ENCODE peak calls at places on chromosomes 16 and 17, in six cellular contexts. X is HCT116, F is K562, J is GM12878, R is H1, Z is HepG2. H is an unnamed sample.
A peak's percentile ranks its signal among the peaks of the same experiment; 100 is the strongest.

GRCh38 chr16:49924078-49924477 is 68.2 kb upstream of the ZNF423 start:
- DNase-seq in F (peak; percentile 72), J (peak; percentile 7), R (no peak), Z (no peak), X (peak; percentile 27), H (no peak)

GRCh38 chr16:56424791-56425438 is 430 bp downstream of the AMFR start:
- DNase-seq in R (no peak), F (peak; percentile 79), J (no peak), X (no peak), Z (no peak), H (peak; percentile 77)

GRCh38 chr17:27430882-27431491 is 25.3 kb upstream of the KSR1 start:
- DNase-seq in Z (peak; percentile 34), R (peak; percentile 33), J (no peak), X (peak; percentile 28), F (peak; percentile 44), H (peak; percentile 70)

GRCh38 chr16:9351841-9352434 is 260.5 kb downstream of the HAPSTR1 start:
- DNase-seq in J (no peak), X (no peak), R (no peak), Z (no peak), F (no peak), H (no peak)

GRCh38 chr16:7405166-7405565 is 72.5 kb downstream of the RBFOX1 start:
- DNase-seq in X (no peak), R (no peak), J (no peak), F (no peak), Z (peak; percentile 46), H (peak; percentile 46)

GRCh38 chr17:48637323-48638260 is 11.4 kb upstream of the HOXB9 start:
- DNase-seq in Z (no peak), X (no peak), F (no peak), J (no peak), R (no peak), H (no peak)

GRCh38 chr17:39183766-39184165 is 13.7 kb downstream of the CACNB1 start:
- DNase-seq in X (no peak), J (no peak), Z (no peak), R (no peak), F (no peak), H (no peak)

GRCh38 chr17:49028271-49028670 is 31.1 kb downstream of the IGF2BP1 start:
- DNase-seq in X (no peak), F (no peak), R (no peak), J (no peak), Z (no peak), H (no peak)

GRCh38 chr17:15453246-15453645 is 14.2 kb downstream of the CDRT4 start:
- DNase-seq in J (no peak), F (no peak), R (no peak), Z (no peak), X (no peak), H (no peak)

GRCh38 chr17:64682261-64683181 is 20.4 kb upstream of the SMURF2 start:
- DNase-seq in F (no peak), R (no peak), J (no peak), Z (no peak), X (no peak), H (no peak)

GRCh38 chr16:5032748-5033167 is 977 bp downstream of the NAGPA start:
- DNase-seq in Z (peak; percentile 77), X (no peak), F (no peak), J (no peak), R (no peak), H (no peak)

GRCh38 chr16:685967-686366 is 1.8 kb upstream of the JMJD8 start:
- DNase-seq in J (no peak), Z (peak; percentile 41), R (no peak), F (no peak), X (no peak), H (peak; percentile 84)
- TF ChIP-seq JUND in J (no peak), Z (no peak), R (no peak), F (no peak), X (no peak), H (no peak)

GRCh38 chr16:83906690-83907089 is 7.8 kb downstream of the MLYCD start:
- DNase-seq in Z (no peak), X (no peak), J (no peak), R (no peak), F (no peak), H (no peak)
- H3K4me1 ChIP-seq in Z (peaks cover 2% of the 10 kb centered on the region), X (no peaks in the 10 kb centered on the region), J (no peaks in the 10 kb centered on the region), R (no peaks in the 10 kb centered on the region), F (no peaks in the 10 kb centered on the region), H (no peaks in the 10 kb centered on the region)

GRCh38 chr17:37089998-37090397 is 141.2 kb downstream of the AATF start:
- DNase-seq in J (peak; percentile 23), R (no peak), Z (no peak), X (no peak), F (no peak), H (no peak)

GRCh38 chr17:37087683-37088082 is 138.9 kb downstream of the AATF start:
- DNase-seq in Z (no peak), F (no peak), X (no peak), R (no peak), J (no peak), H (no peak)

GRCh38 chr17:37086329-37086728 is 137.6 kb downstream of the AATF start:
- DNase-seq in X (no peak), Z (no peak), F (no peak), J (no peak), R (no peak), H (no peak)

GRCh38 chr17:37088913-37089312 is 140.2 kb downstream of the AATF start:
- DNase-seq in F (no peak), Z (no peak), X (no peak), R (no peak), J (no peak), H (peak; percentile 50)

DNA sequence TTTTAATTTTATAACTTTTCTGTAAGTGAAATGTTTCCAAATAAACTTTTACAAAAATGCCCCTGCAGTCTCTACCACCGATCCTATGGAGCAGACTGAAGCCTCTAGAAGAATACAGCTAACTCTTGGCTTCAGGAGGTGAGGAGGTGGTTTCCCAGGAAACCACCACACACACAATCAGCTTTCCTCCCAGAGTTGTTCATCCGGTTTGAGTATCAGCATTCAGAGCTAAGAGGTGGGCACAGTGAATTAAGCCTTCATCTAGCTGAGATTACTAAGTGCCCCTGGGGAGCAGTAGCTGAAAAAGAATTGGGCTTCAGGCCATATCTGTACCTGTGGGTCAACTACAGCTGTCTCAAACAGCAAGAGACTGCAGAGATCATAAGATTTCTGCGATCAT is 139.7 kb downstream of the AATF start:
- DNase-seq in J (no peak), F (no peak), Z (no peak), R (no peak), X (no peak), H (no peak)
- TF ChIP-seq JUND in J (no peak), F (no peak), Z (no peak), R (no peak), X (no peak), H (no peak)

DNA sequence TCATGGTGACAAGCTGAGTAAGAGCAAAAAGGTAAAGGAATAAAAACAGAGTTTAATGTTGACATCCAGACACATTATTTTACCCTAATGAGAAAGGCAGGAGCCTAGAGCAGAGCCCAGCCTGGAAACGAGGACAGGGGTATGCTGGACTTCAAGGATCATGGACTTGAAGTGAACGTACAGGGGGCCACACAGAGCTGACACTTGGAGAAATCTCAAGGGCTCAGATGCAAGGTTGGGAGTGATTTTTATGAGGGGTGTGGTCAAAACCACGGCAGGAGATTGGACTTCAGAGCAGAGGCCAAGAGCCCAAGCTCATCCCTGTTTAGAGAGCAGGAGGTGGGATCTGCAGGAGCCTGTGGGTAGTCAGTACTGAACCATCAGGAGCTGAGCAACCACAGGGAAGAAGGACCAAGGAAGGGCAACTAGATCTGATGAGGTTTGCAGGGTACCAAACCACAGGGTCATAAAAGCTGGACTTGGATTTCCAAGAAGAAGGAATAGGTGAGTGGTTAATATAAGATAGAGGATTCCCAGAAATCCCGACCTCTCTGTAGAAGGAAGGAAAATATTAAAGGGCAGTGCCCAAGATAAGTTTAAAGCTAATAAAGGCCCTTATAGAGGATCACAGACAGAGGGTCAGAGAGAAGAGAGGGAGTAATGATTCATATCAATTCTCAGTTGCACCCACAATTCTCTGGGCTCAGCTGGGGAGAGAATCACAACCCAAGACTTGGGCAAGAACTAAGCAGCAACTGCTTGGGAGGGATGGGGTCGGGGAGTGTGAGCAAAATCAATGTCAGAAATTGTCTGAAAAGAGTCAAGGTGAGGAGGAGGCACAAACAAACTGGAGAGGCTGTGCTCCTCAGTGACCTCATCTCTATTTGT is 331.7 kb downstream of the SOX9 start:
- DNase-seq in R (no peak), X (no peak), J (no peak), Z (no peak), F (no peak), H (no peak)
- H3K4me1 ChIP-seq in R (no peaks in the 10 kb centered on the region), X (peaks cover 31% of the 10 kb centered on the region), J (no peaks in the 10 kb centered on the region), Z (peaks cover 73% of the 10 kb centered on the region), F (no peaks in the 10 kb centered on the region), H (peaks cover 6% of the 10 kb centered on the region)

GRCh38 chr16:68074850-68075249 is 10.3 kb upstream of the NFATC3 start:
- DNase-seq in R (no peak), F (no peak), J (peak; percentile 95), Z (no peak), X (no peak), H (no peak)
- TF ChIP-seq JUND in R (no peak), F (no peak), J (no peak), Z (no peak), X (no peak), H (no peak)

DNA sequence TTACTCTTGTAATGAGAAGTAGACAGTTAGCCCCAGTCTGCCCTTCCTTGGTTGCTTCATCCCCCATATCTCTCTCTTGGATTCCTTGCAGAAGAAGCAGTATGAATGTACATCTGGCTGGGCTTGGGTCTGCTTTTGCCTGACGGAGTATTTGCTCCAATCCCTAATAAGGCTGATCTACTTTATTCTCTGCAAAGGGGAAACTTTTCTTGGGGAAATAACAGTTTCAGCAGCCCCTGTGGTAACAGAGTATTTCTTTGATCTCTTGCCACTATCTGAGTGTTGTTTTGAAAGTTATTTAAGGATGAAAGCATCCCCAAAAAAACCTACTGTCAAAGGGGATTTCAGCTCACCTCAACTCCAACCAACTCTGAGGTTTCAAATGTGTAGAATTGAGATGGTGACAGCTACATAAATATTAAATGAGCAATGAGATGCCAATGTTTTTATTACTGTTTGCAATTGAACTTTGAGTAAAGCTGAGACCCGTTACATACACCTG is 168.9 kb upstream of the NOG start:
- DNase-seq in F (no peak), Z (no peak), J (no peak), R (no peak), X (no peak), H (no peak)
- H3K4me1 ChIP-seq in F (no peaks in the 10 kb centered on the region), Z (no peaks in the 10 kb centered on the region), J (peaks cover 3% of the 10 kb centered on the region), R (no peaks in the 10 kb centered on the region), X (no peaks in the 10 kb centered on the region), H (no peaks in the 10 kb centered on the region)

GRCh38 chr17:70810609-70811008 is 641.3 kb downstream of the KCNJ2 start:
- DNase-seq in R (no peak), F (no peak), Z (no peak), X (no peak), J (no peak), H (no peak)

GRCh38 chr17:70804161-70804560 is 634.8 kb downstream of the KCNJ2 start:
- DNase-seq in R (no peak), J (no peak), Z (no peak), X (no peak), F (no peak), H (no peak)

DNA sequence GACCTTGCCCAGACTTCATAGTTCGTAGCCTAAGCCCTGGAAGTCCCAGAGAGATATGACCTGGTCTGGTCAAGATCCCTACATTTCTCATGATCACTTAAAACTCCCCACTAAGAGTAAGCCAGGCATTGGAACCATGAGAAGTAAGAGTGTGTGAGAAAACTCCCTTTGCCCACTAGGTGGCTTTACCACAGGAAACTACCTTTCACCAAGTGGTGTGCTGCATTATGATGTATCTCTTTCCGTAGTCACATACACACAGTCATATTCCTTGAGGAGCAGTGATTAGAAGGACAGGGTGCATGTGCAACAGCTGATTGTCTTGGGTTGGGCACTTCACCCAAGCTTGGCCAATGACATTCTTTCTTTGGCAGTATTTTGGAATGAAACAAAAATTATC is 639.3 kb downstream of the KCNJ2 start:
- DNase-seq in J (no peak), F (no peak), Z (no peak), X (peak; percentile 28), R (no peak), H (peak; percentile 2)
- TF ChIP-seq JUND in J (no peak), F (no peak), Z (no peak), X (no peak), R (no peak), H (no peak)

H was measured in SK-N-SH.